ENCODE peak calls at places on chromosomes 12 and 14, in four cellular contexts. T, X, A and F are unnamed samples.

GRCh38 chr12:57852620-57853509 is 6.3 kb upstream of the CTDSP2 start:
- DNase-seq in T (peak), X (no peak), A (no peak), F (no peak)

GRCh38 chr12:80837342-80837978 is 100.3 kb downstream of the LIN7A start:
- DNase-seq in T (no peak), X (peak), A (peak), F (no peak)

GRCh38 chr12:67773896-67774295 is 125.4 kb downstream of the DYRK2 start:
- DNase-seq in T (no peak), X (no peak), A (no peak), F (no peak)

GRCh38 chr14:50804181-50804721 is 26.7 kb downstream of the NIN start:
- DNase-seq in T (no peak), X (no peak), A (no peak), F (no peak)

GRCh38 chr12:30805959-30806358 is 51.2 kb upstream of the CAPRIN2 start:
- DNase-seq in T (no peak), X (no peak), A (no peak), F (no peak)

GRCh38 chr12:82593143-82593542 is 93.6 kb upstream of the TMTC2 start:
- DNase-seq in T (no peak), X (no peak), A (no peak), F (no peak)

GRCh38 chr12:45269407-45269741 is 53.5 kb downstream of the ANO6 start:
- DNase-seq in T (no peak), X (no peak), A (no peak), F (no peak)

GRCh38 chr14:106831322-106831720 is 1304.9 kb downstream of the TMEM121 start:
- DNase-seq in T (no peak), X (no peak), A (no peak), F (no peak)

GRCh38 chr12:74646831-74647230 is 109.2 kb downstream of the ATXN7L3B start:
- DNase-seq in T (no peak), X (no peak), A (no peak), F (no peak)

GRCh38 chr14:70642313-70643235 is 858 bp downstream of the TTC9 start:
- DNase-seq in T (no peak), X (no peak), A (no peak), F (no peak)

GRCh38 chr12:68420225-68421008 is 88.3 kb upstream of the MDM1 start:
- DNase-seq in T (peak), X (no peak), A (peak), F (no peak)

GRCh38 chr12:90152897-90153624 is 444.4 kb upstream of the ATP2B1 start:
- DNase-seq in T (no peak), X (no peak), A (no peak), F (no peak)

GRCh38 chr12:52337054-52337453 is 15.9 kb upstream of the KRT83 start:
- DNase-seq in T (no peak), X (no peak), A (no peak), F (no peak)

GRCh38 chr14:75181426-75182062 is 5.1 kb upstream of the TMED10 start:
- DNase-seq in T (no peak), X (no peak), A (peak), F (no peak)

GRCh38 chr14:69298131-69299071 is 38.4 kb downstream of the GALNT16 start:
- DNase-seq in T (no peak), X (no peak), A (no peak), F (peak)

GRCh38 chr12:67650528-67651379 is 2.2 kb downstream of the DYRK2 start:
- DNase-seq in T (no peak), X (no peak), A (no peak), F (no peak)

GRCh38 chr12:16094437-16094836 is 183.0 kb downstream of the SLC15A5 start:
- DNase-seq in T (no peak), X (no peak), A (no peak), F (no peak)

GRCh38 chr12:101019193-101019592 is 190.8 kb downstream of the SLC5A8 start:
- DNase-seq in T (no peak), X (no peak), A (no peak), F (no peak)

GRCh38 chr12:123105427-123105826 is 45.5 kb downstream of the PITPNM2 start:
- DNase-seq in T (no peak), X (no peak), A (no peak), F (no peak)

GRCh38 chr12:105492591-105492990 is 162.1 kb downstream of the C12orf75 start:
- DNase-seq in T (no peak), X (no peak), A (no peak), F (no peak)

GRCh38 chr12:91419809-91420208 is 237.2 kb upstream of the DCN start:
- DNase-seq in T (no peak), X (no peak), A (no peak), F (no peak)

GRCh38 chr14:77303417-77304156 is 17.1 kb downstream of the POMT2 start:
- DNase-seq in T (no peak), X (peak), A (no peak), F (no peak)

GRCh38 chr12:58342736-58343135 is 401.4 kb downstream of the ATP23 start:
- DNase-seq in T (no peak), X (no peak), A (no peak), F (no peak)

GRCh38 chr14:56491299-56492285 is 88.0 kb upstream of the TMEM260 start:
- DNase-seq in T (no peak), X (no peak), A (peak), F (no peak)

GRCh38 chr12:107605293-107605692 is 80.3 kb upstream of the PWP1 start:
- DNase-seq in T (no peak), X (no peak), A (no peak), F (no peak)

GRCh38 chr14:100524233-100524932 is 62.8 kb downstream of the BEGAIN start:
- DNase-seq in T (peak), X (no peak), A (no peak), F (no peak)

GRCh38 chr12:116381744-116382455 is 104.4 kb upstream of the MED13L start:
- DNase-seq in T (no peak), X (peak), A (no peak), F (no peak)

GRCh38 chr12:116380066-116380465 is 102.6 kb upstream of the MED13L start:
- DNase-seq in T (no peak), X (no peak), A (no peak), F (no peak)

GRCh38 chr12:116384175-116384574 is 106.7 kb upstream of the MED13L start:
- DNase-seq in T (no peak), X (no peak), A (no peak), F (no peak)

GRCh38 chr12:116382456-116382902 is 105.0 kb upstream of the MED13L start:
- DNase-seq in T (no peak), X (no peak), A (no peak), F (no peak)

GRCh38 chr12:116381240-116381743 is 103.8 kb upstream of the MED13L start:
- DNase-seq in T (no peak), X (no peak), A (no peak), F (no peak)
- H3K4me3 ChIP-seq in T (no peak), X (peak), A (peak), F (no peak)

GRCh38 chr14:90332271-90332584 is 487 bp upstream of the NRDE2 start:
- DNase-seq in T (no peak), X (no peak), A (no peak), F (no peak)
- H3K4me3 ChIP-seq in T (peak), X (peak), A (peak), F (peak)

GRCh38 chr12:25186038-25186787 is 8.7 kb downstream of the DNAI7 start:
- DNase-seq in T (no peak), X (no peak), A (no peak), F (no peak)

GRCh38 chr12:25194211-25194610 is 749 bp downstream of the DNAI7 start:
- DNase-seq in T (no peak), X (no peak), A (no peak), F (no peak)

GRCh38 chr12:25187781-25188180 is 7.2 kb downstream of the DNAI7 start:
- DNase-seq in T (no peak), X (peak), A (no peak), F (no peak)

GRCh38 chr12:25186788-25187397 is 8.1 kb downstream of the DNAI7 start:
- DNase-seq in T (no peak), X (no peak), A (no peak), F (no peak)

GRCh38 chr12:25189656-25190055 is 5.3 kb downstream of the DNAI7 start:
- DNase-seq in T (no peak), X (no peak), A (no peak), F (no peak)
- H3K4me3 ChIP-seq in T (no peak), X (no peak), A (no peak), F (no peak)

DNA sequence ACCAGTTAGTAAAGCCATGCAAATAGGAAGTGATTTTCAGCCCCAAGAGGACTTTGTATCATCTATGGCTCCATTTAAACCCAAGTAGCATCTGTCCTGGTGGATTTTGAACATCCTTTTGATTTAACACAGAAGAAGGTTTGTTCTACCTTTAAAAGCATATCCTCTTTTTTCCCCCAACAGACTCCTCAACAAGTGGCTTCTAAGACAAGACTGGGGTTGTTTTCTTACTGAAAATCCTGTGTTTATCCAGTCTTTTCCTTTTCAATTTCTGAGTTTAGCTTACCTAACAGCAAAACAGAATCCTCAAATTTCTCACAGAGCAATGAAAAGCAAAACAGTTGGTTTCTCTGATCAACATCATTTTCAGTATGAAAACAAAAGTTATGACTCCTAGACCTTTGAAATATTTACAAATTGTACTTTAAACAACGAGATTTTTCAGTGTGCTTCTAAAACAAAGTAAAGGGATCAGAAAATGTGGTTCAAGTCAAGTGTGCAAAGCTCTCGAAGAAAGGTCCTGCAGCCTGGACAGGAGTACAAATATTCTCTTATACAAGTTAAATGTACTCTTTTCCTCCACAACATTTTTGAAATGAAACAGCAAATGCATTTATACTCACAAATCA is 2.8 kb downstream of the PHLDA1 start:
- DNase-seq in T (no peak), X (no peak), A (no peak), F (no peak)
- H3K4me3 ChIP-seq in T (peak), X (peak), A (peak), F (peak)